ENCODE peak calls at places on chromosomes 13 and 19, in eight cellular contexts. D is sciatic nerve; T is pancreas; I is aorta; A is naive thymus-derived CD8-positive, alpha-beta T cell; B is K562; V is body of pancreas; M is activated CD4-positive, alpha-beta T cell treated with anti-CD3 and anti-CD28 coated beads for 36 hours. R is an unnamed sample.

GRCh38 chr13:34357435-34358232 is 539.7 kb downstream of the RFC3 start:
- ATAC-seq in D (no peak), T (peak), I (no peak), A (no peak), B (no peak), V (no peak), M (no peak), R (no peak)

GRCh38 chr13:114130708-114131580 is 1.5 kb downstream of the RASA3 start:
- ATAC-seq in D (peak), T (peak), I (peak), A (peak), B (peak), V (no peak), M (peak), R (peak)

GRCh38 chr13:47420012-47420411 is 523.2 kb upstream of the HTR2A start:
- ATAC-seq in D (no peak), T (no peak), I (no peak), A (no peak), B (no peak), V (no peak), M (no peak), R (no peak)

GRCh38 chr13:106612688-106613087 is 44.8 kb upstream of the ARGLU1 start:
- ATAC-seq in D (peak), T (no peak), I (peak), A (no peak), B (no peak), V (peak), M (no peak), R (no peak)

GRCh38 chr19:18468517-18468916 is 30.6 kb upstream of the ISYNA1 start:
- ATAC-seq in D (no peak), T (peak), I (no peak), A (no peak), B (no peak), V (peak), M (no peak), R (peak)

GRCh38 chr13:114121496-114122466 is 10.6 kb downstream of the RASA3 start:
- ATAC-seq in D (peak), T (no peak), I (peak), A (no peak), B (peak), V (no peak), M (no peak), R (no peak)

GRCh38 chr19:22428299-22428913 is 6.3 kb upstream of the ZNF98 start:
- ATAC-seq in D (no peak), T (peak), I (no peak), A (no peak), B (no peak), V (peak), M (no peak), R (no peak)

GRCh38 chr13:72850959-72851677 is 69.2 kb downstream of the PIBF1 start:
- ATAC-seq in D (no peak), T (no peak), I (peak), A (no peak), B (no peak), V (no peak), M (no peak), R (no peak)

GRCh38 chr13:110690516-110690915 is 15.4 kb downstream of the CARS2 start:
- ATAC-seq in D (no peak), T (peak), I (no peak), A (no peak), B (no peak), V (peak), M (no peak), R (no peak)

GRCh38 chr13:56720841-56721240 is 419.9 kb upstream of the PRR20A start:
- ATAC-seq in D (no peak), T (no peak), I (no peak), A (no peak), B (no peak), V (no peak), M (no peak), R (no peak)

GRCh38 chr13:29522044-29522685 is 73.3 kb downstream of the SLC7A1 start:
- ATAC-seq in D (peak), T (peak), I (peak), A (no peak), B (no peak), V (peak), M (no peak), R (no peak)

GRCh38 chr19:56942749-56943148 is 102.2 kb upstream of the PEG3 start:
- ATAC-seq in D (no peak), T (no peak), I (peak), A (no peak), B (no peak), V (peak), M (no peak), R (no peak)